ENCODE peak calls at places on chromosomes 7 and 10, in ten cellular contexts. Y, B, Z, W, I, O, N, M, P and C are unnamed samples.
A peak's percentile ranks its signal among the peaks of the same experiment; 100 is the strongest.

GRCh38 chr7:2632717-2633537 is 1.1 kb downstream of the TTYH3 start:
- DNase-seq in Y (peak; percentile 69), B (peak; percentile 93), Z (peak; percentile 23), W (no peak), I (peak; percentile 51), O (peak; percentile 63), N (peak; percentile 60), M (peak; percentile 73), P (peak; percentile 61), C (no peak)

GRCh38 chr7:728602-729001 is 1.5 kb upstream of the PRKAR1B start:
- DNase-seq in Y (no peak), B (no peak), Z (no peak), W (no peak), I (no peak), O (no peak), N (no peak), M (no peak), P (no peak), C (no peak)

GRCh38 chr7:134530460-134530859 is 3.1 kb downstream of the AKR1B10 start:
- DNase-seq in Y (no peak), B (no peak), Z (no peak), W (no peak), I (no peak), O (no peak), N (no peak), M (no peak), P (no peak), C (no peak)

GRCh38 chr7:22329816-22330524 is 27.0 kb downstream of the RAPGEF5 start:
- DNase-seq in Y (no peak), B (no peak), Z (no peak), W (no peak), I (no peak), O (no peak), N (no peak), M (no peak), P (no peak), C (no peak)

GRCh38 chr10:61939575-61940301 is 38.2 kb downstream of the ARID5B start:
- DNase-seq in Y (peak; percentile 90), B (no peak), Z (no peak), W (no peak), I (peak; percentile 91), O (peak; percentile 76), N (no peak), M (peak; percentile 87), P (peak; percentile 82), C (no peak)

GRCh38 chr7:16813232-16813616 is 8.4 kb upstream of the AGR2 start:
- DNase-seq in Y (no peak), B (no peak), Z (no peak), W (no peak), I (peak; percentile 31), O (no peak), N (peak; percentile 32), M (no peak), P (no peak), C (no peak)

GRCh38 chr7:68573271-68574000 is 1024.8 kb upstream of the AUTS2 start:
- DNase-seq in Y (no peak), B (no peak), Z (no peak), W (no peak), I (no peak), O (no peak), N (no peak), M (no peak), P (no peak), C (no peak)

GRCh38 chr10:72107325-72108003 is 19.1 kb upstream of the SPOCK2 start:
- DNase-seq in Y (no peak), B (peak; percentile 71), Z (no peak), W (no peak), I (no peak), O (no peak), N (no peak), M (peak; percentile 89), P (no peak), C (no peak)

GRCh38 chr7:113289140-113289740 is 170.9 kb upstream of the SMIM30 start:
- DNase-seq in Y (peak; percentile 71), B (no peak), Z (no peak), W (no peak), I (peak; percentile 71), O (peak; percentile 68), N (no peak), M (peak; percentile 55), P (peak; percentile 18), C (no peak)

GRCh38 chr10:113225364-113225763 is 275.3 kb downstream of the TCF7L2 start:
- DNase-seq in Y (no peak), B (no peak), Z (no peak), W (no peak), I (no peak), O (no peak), N (no peak), M (no peak), P (no peak), C (no peak)

GRCh38 chr10:625751-626711 is 63.4 kb downstream of the DIP2C start:
- DNase-seq in Y (no peak), B (no peak), Z (no peak), W (no peak), I (no peak), O (no peak), N (no peak), M (no peak), P (no peak), C (no peak)

GRCh38 chr7:31663072-31663471 is 23.9 kb upstream of the PPP1R17 start:
- DNase-seq in Y (no peak), B (no peak), Z (no peak), W (no peak), I (no peak), O (no peak), N (no peak), M (no peak), P (no peak), C (no peak)

GRCh38 chr10:80196270-80196949 is 8.9 kb downstream of the ANXA11 start:
- DNase-seq in Y (peak; percentile 61), B (peak; percentile 28), Z (peak; percentile 87), W (no peak), I (peak; percentile 72), O (peak; percentile 62), N (peak; percentile 90), M (peak; percentile 85), P (peak; percentile 59), C (peak; percentile 78)

GRCh38 chr7:138666385-138666784 is 34.8 kb downstream of the SVOPL start:
- DNase-seq in Y (no peak), B (no peak), Z (no peak), W (no peak), I (no peak), O (peak; percentile 3), N (no peak), M (no peak), P (peak; percentile 7), C (no peak)

GRCh38 chr7:12158334-12159060 is 52.6 kb upstream of the TMEM106B start:
- DNase-seq in Y (peak; percentile 64), B (no peak), Z (no peak), W (peak; percentile 6), I (peak; percentile 87), O (peak; percentile 37), N (no peak), M (peak; percentile 9), P (peak; percentile 49), C (no peak)

GRCh38 chr10:82778908-82779307 is 903.9 kb downstream of the NRG3 start:
- DNase-seq in Y (no peak), B (no peak), Z (no peak), W (no peak), I (no peak), O (no peak), N (no peak), M (no peak), P (no peak), C (no peak)

DNA sequence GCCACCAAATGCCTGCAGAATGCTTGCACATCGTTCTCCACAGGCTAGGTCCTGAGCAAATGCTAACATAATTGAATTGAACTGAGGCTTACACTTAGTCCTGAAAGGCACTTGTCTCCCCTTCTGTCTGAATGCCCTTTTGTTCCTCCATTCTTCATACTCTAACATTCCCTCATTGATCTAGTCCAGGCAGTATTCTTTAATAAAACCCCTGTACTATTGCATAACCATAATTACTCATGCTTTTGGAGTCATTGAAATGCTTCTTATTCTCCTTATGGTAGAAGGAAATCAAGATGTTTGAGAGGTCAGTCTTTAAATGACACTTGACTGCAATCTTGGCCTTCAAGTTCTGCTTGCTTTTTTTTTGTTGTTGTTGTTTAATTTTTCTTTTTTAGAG is 7.1 kb downstream of the PI4K2A start:
- DNase-seq in Y (peak; percentile 57), B (no peak), Z (no peak), W (no peak), I (peak; percentile 75), O (peak; percentile 65), N (no peak), M (peak; percentile 90), P (peak; percentile 51), C (no peak)
- H3K4me3 ChIP-seq in Y (no peak overlapping the region), B (no peak overlapping the region), Z (no peak overlapping the region), W (no peak overlapping the region), I (no peak overlapping the region), O (no peak overlapping the region), N (no peak overlapping the region), M (no peak overlapping the region), P (no peak overlapping the region), C (no peak overlapping the region)

DNA sequence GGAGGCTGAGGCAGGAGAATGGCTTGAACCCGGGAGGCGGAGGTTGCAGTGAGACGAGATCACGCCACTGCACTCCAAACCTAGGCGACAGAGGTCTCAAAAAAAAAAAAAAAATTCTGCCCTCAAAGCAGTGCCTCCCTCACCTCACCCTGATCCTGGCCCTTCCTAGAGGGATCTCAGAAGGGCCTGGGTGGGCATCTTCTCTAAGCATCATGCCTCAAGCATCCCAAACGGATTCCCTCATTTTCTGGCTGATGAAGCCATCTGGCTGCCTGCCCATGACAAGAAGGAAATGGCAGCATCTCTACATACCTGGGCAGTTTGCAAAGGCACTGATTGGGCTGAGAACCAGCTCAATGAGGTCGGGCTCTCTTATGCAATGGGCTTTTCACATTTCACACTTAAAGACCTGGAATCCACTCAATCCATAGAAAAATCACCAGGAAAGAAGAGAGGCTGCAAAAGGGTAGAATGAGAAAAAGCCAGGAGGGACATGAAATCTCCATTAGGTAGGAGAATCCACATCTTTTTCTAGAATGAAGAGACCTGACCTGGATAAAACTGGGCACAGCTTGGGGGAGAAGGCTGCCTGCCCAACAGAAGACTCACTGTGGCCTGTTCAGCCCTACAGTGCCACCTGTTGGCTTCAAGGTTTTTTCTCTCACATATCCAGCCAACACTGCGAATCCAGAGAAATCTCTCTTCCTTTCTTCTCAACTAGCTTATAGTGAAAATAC is 48.1 kb downstream of the PDLIM1 start:
- DNase-seq in Y (peak; percentile 63), B (peak; percentile 19), Z (no peak), W (no peak), I (peak; percentile 74), O (peak; percentile 66), N (no peak), M (peak; percentile 44), P (no peak), C (no peak)
- TF ChIP-seq CTCF in Y (peak; percentile 76), B (peak; percentile 63), Z (peak; percentile 33), W (peak; percentile 80), I (peak; percentile 73), O (peak; percentile 63), N (peak; percentile 54), M (peak; percentile 75), P (peak; percentile 69), C (no peak)

GRCh38 chr10:30701471-30702173 is 72.1 kb upstream of the LYZL2 start:
- DNase-seq in Y (peak; percentile 75), B (peak; percentile 82), Z (no peak), W (no peak), I (peak; percentile 75), O (peak; percentile 66), N (no peak), M (no peak), P (peak; percentile 70), C (peak; percentile 78)
- H3K4me3 ChIP-seq in Y (no peak overlapping the region), B (peak overlapping the region; percentile 56), Z (no peak overlapping the region), W (no peak overlapping the region), I (no peak overlapping the region), O (no peak overlapping the region), N (no peak overlapping the region), M (no peak overlapping the region), P (peak overlapping the region; percentile 41), C (peak overlapping the region; percentile 1)

GRCh38 chr10:6478722-6479121 is 101.4 kb downstream of the PRKCQ start:
- DNase-seq in Y (no peak), B (no peak), Z (no peak), W (no peak), I (no peak), O (no peak), N (no peak), M (no peak), P (no peak), C (no peak)
- TF ChIP-seq CTCF in Y (no peak), B (peak; percentile 44), Z (no peak), W (no peak), I (no peak), O (no peak), N (no peak), M (no peak), P (no peak), C (no peak)